ENCODE peak calls at places on chromosomes 16 and 17, in six cellular contexts. Z is T-helper 17 cell, C is memory B cell, X is substantia nigra, D is aorta, O is GM23248. A is an unnamed sample.
A peak's percentile ranks its signal among the peaks of the same experiment; 100 is the strongest.

GRCh38 chr16:30926333-30926811 is 3.0 kb downstream of the FBXL19 start:
- DNase-seq in Z (no peak), C (no peak), X (no peak), D (no peak), O (no peak), A (no peak)

GRCh38 chr16:11379420-11379819 is 34.2 kb downstream of the RMI2 start:
- DNase-seq in Z (peak; percentile 29), C (no peak), X (no peak), D (peak; percentile 34), O (peak; percentile 43), A (no peak)

GRCh38 chr17:40061532-40062038 is 1.2 kb upstream of the THRA start:
- DNase-seq in Z (no peak), C (no peak), X (no peak), D (peak; percentile 72), O (no peak), A (no peak)

GRCh38 chr17:66737524-66737923 is 97.4 kb upstream of the CACNG5 start:
- DNase-seq in Z (no peak), C (no peak), X (no peak), D (no peak), O (peak; percentile 90), A (no peak)

GRCh38 chr17:28763804-28764266 is 20.0 kb downstream of the TRAF4 start:
- DNase-seq in Z (peak; percentile 70), C (peak; percentile 76), X (peak; percentile 31), D (peak; percentile 84), O (peak; percentile 84), A (peak; percentile 72)

GRCh38 chr16:27724491-27724878 is 174.5 kb downstream of the KATNIP start:
- DNase-seq in Z (no peak), C (no peak), X (peak; percentile 23), D (peak; percentile 14), O (no peak), A (no peak)

GRCh38 chr17:39400547-39401411 is 647 bp downstream of the FBXL20 start:
- DNase-seq in Z (no peak), C (no peak), X (no peak), D (peak; percentile 80), O (peak; percentile 66), A (no peak)

GRCh38 chr16:968620-969019 is 2.2 kb downstream of the LMF1 start:
- DNase-seq in Z (no peak), C (no peak), X (no peak), D (no peak), O (no peak), A (no peak)

GRCh38 chr17:67751101-67752074 is 33.7 kb downstream of the NOL11 start:
- DNase-seq in Z (no peak), C (no peak), X (no peak), D (peak; percentile 59), O (no peak), A (no peak)

GRCh38 chr17:7238418-7239090 is 703 bp downstream of the PHF23 start:
- DNase-seq in Z (no peak), C (no peak), X (no peak), D (no peak), O (peak; percentile 56), A (no peak)

GRCh38 chr17:28865946-28866752 is 11.3 kb downstream of the ERAL1 start:
- DNase-seq in Z (no peak), C (no peak), X (no peak), D (no peak), O (peak; percentile 51), A (peak; percentile 23)

GRCh38 chr16:4009177-4009576 is 107.1 kb downstream of the ADCY9 start:
- DNase-seq in Z (no peak), C (no peak), X (no peak), D (no peak), O (no peak), A (no peak)

GRCh38 chr16:70437582-70438324 is 1.1 kb downstream of the ST3GAL2 start:
- DNase-seq in Z (no peak), C (no peak), X (no peak), D (no peak), O (peak; percentile 86), A (no peak)

GRCh38 chr17:48997103-48997826 is at the start of gene IGF2BP1:
- DNase-seq in Z (no peak), C (peak; percentile 44), X (no peak), D (no peak), O (peak; percentile 80), A (peak; percentile 23)

GRCh38 chr16:67185003-67185865 is 1.5 kb upstream of the MATCAP1 start:
- DNase-seq in Z (peak; percentile 83), C (peak; percentile 88), X (peak; percentile 73), D (peak; percentile 99), O (peak; percentile 96), A (peak; percentile 80)

GRCh38 chr16:89862732-89863131 is 10.7 kb upstream of the TCF25 start:
- DNase-seq in Z (no peak), C (no peak), X (no peak), D (no peak), O (no peak), A (no peak)

GRCh38 chr17:78771758-78772382 is 10.2 kb downstream of the CYTH1 start:
- DNase-seq in Z (no peak), C (no peak), X (no peak), D (no peak), O (no peak), A (peak; percentile 68)

GRCh38 chr17:27558842-27559505 is 72.0 kb upstream of the LGALS9 start:
- DNase-seq in Z (no peak), C (no peak), X (no peak), D (no peak), O (no peak), A (no peak)

GRCh38 chr16:88856828-88857727 is at the start of the genes GALNS and TRAPPC2L:
- DNase-seq in Z (peak; percentile 99), C (peak; percentile 99), X (peak; percentile 99), D (peak; percentile 100), O (peak; percentile 100), A (peak; percentile 98)

GRCh38 chr16:64440421-64440831 is 681.4 kb downstream of the CDH11 start:
- DNase-seq in Z (no peak), C (no peak), X (no peak), D (peak; percentile 72), O (peak; percentile 97), A (no peak)

GRCh38 chr17:76674600-76674999 is 31.0 kb upstream of the ST6GALNAC1 start:
- DNase-seq in Z (no peak), C (no peak), X (no peak), D (no peak), O (no peak), A (no peak)

GRCh38 chr16:85395207-85395912 is 217.8 kb upstream of the GSE1 start:
- DNase-seq in Z (peak; percentile 3), C (no peak), X (no peak), D (peak; percentile 96), O (peak; percentile 99), A (no peak)

A was measured in naive B cell.